ENCODE peak calls at places on chromosome 7, in five cellular contexts. One of them, this sample, is unnamed.

GRCh38 chr7:141915565-141915964 is 634 bp upstream of the OR9A4 start:
- DNase-seq in fibroblast of lung: no peak
- DNase-seq in endothelial cell of umbilical vein: no peak
- DNase-seq in osteoblast: no peak
- DNase-seq in PC-3: peak; percentile 49
- DNase-seq in this sample: peak; percentile 52

GRCh38 chr7:16637279-16637795 is 8.2 kb downstream of the ANKMY2 start:
- DNase-seq in fibroblast of lung: no peak
- DNase-seq in endothelial cell of umbilical vein: no peak
- DNase-seq in osteoblast: no peak
- DNase-seq in PC-3: no peak
- DNase-seq in this sample: no peak

GRCh38 chr7:74480861-74481417 is 27.2 kb downstream of the GTF2IRD1 start:
- DNase-seq in fibroblast of lung: peak; percentile 79
- DNase-seq in endothelial cell of umbilical vein: peak; percentile 66
- DNase-seq in osteoblast: no peak
- DNase-seq in PC-3: no peak
- DNase-seq in this sample: peak; percentile 78

GRCh38 chr7:100516135-100516812 is 22.7 kb upstream of the AGFG2 start:
- DNase-seq in fibroblast of lung: peak; percentile 97
- DNase-seq in endothelial cell of umbilical vein: no peak
- DNase-seq in osteoblast: peak; percentile 89
- DNase-seq in PC-3: no peak
- DNase-seq in this sample: peak; percentile 60

GRCh38 chr7:122305475-122306319 is 1.1 kb upstream of the FEZF1 start:
- DNase-seq in fibroblast of lung: no peak
- DNase-seq in endothelial cell of umbilical vein: no peak
- DNase-seq in osteoblast: peak; percentile 85
- DNase-seq in PC-3: peak; percentile 17
- DNase-seq in this sample: no peak

GRCh38 chr7:1228535-1229333 is 3.9 kb upstream of the UNCX start:
- DNase-seq in fibroblast of lung: no peak
- DNase-seq in endothelial cell of umbilical vein: no peak
- DNase-seq in osteoblast: peak; percentile 57
- DNase-seq in PC-3: no peak
- DNase-seq in this sample: no peak

GRCh38 chr7:106542550-106543220 is 118.3 kb downstream of the CCDC71L start:
- DNase-seq in fibroblast of lung: peak; percentile 86
- DNase-seq in endothelial cell of umbilical vein: peak; percentile 96
- DNase-seq in osteoblast: peak; percentile 78
- DNase-seq in PC-3: peak; percentile 85
- DNase-seq in this sample: peak; percentile 70

GRCh38 chr7:140541513-140542192 is 62.3 kb upstream of the MKRN1 start:
- DNase-seq in fibroblast of lung: peak; percentile 94
- DNase-seq in endothelial cell of umbilical vein: peak; percentile 25
- DNase-seq in osteoblast: peak; percentile 97
- DNase-seq in PC-3: peak; percentile 87
- DNase-seq in this sample: peak; percentile 82

GRCh38 chr7:123719481-123719806 is 29.4 kb downstream of the WASL start:
- DNase-seq in fibroblast of lung: no peak
- DNase-seq in endothelial cell of umbilical vein: no peak
- DNase-seq in osteoblast: no peak
- DNase-seq in PC-3: no peak
- DNase-seq in this sample: no peak

GRCh38 chr7:116258734-116259133 is 48.4 kb downstream of the TES start:
- DNase-seq in fibroblast of lung: peak; percentile 58
- DNase-seq in endothelial cell of umbilical vein: peak; percentile 85
- DNase-seq in osteoblast: no peak
- DNase-seq in PC-3: peak; percentile 78
- DNase-seq in this sample: peak; percentile 58

GRCh38 chr7:16838386-16838785 is 33.6 kb upstream of the AGR2 start:
- DNase-seq in fibroblast of lung: peak; percentile 29
- DNase-seq in endothelial cell of umbilical vein: no peak
- DNase-seq in osteoblast: peak; percentile 72
- DNase-seq in PC-3: no peak
- DNase-seq in this sample: no peak

GRCh38 chr7:98254951-98255610 is 3.0 kb upstream of the TECPR1 start:
- DNase-seq in fibroblast of lung: peak; percentile 39
- DNase-seq in endothelial cell of umbilical vein: no peak
- DNase-seq in osteoblast: peak; percentile 38
- DNase-seq in PC-3: no peak
- DNase-seq in this sample: no peak

GRCh38 chr7:6156734-6157133 is 115.7 kb downstream of the CYTH3 start:
- DNase-seq in fibroblast of lung: no peak
- DNase-seq in endothelial cell of umbilical vein: no peak
- DNase-seq in osteoblast: peak; percentile 74
- DNase-seq in PC-3: no peak
- DNase-seq in this sample: no peak

GRCh38 chr7:42068554-42069280 is 168.3 kb downstream of the GLI3 start:
- DNase-seq in fibroblast of lung: no peak
- DNase-seq in endothelial cell of umbilical vein: no peak
- DNase-seq in osteoblast: no peak
- DNase-seq in PC-3: no peak
- DNase-seq in this sample: no peak

GRCh38 chr7:31043035-31043434 is 9.1 kb upstream of the ADCYAP1R1 start:
- DNase-seq in fibroblast of lung: no peak
- DNase-seq in endothelial cell of umbilical vein: no peak
- DNase-seq in osteoblast: no peak
- DNase-seq in PC-3: no peak
- DNase-seq in this sample: no peak

GRCh38 chr7:41881313-41882130 is 178.6 kb upstream of the INHBA start:
- DNase-seq in fibroblast of lung: peak; percentile 39
- DNase-seq in endothelial cell of umbilical vein: no peak
- DNase-seq in osteoblast: peak; percentile 60
- DNase-seq in PC-3: no peak
- DNase-seq in this sample: no peak

GRCh38 chr7:94228678-94229077 is 166.0 kb upstream of the COL1A2 start:
- DNase-seq in fibroblast of lung: peak; percentile 37
- DNase-seq in endothelial cell of umbilical vein: no peak
- DNase-seq in osteoblast: no peak
- DNase-seq in PC-3: no peak
- DNase-seq in this sample: no peak

GRCh38 chr7:121604627-121605296 is 208.7 kb upstream of the FAM3C start:
- DNase-seq in fibroblast of lung: peak; percentile 30
- DNase-seq in endothelial cell of umbilical vein: no peak
- DNase-seq in osteoblast: peak; percentile 89
- DNase-seq in PC-3: no peak
- DNase-seq in this sample: no peak

GRCh38 chr7:3722396-3722846 is 421.4 kb downstream of the SDK1 start:
- DNase-seq in fibroblast of lung: peak; percentile 29
- DNase-seq in endothelial cell of umbilical vein: no peak
- DNase-seq in osteoblast: no peak
- DNase-seq in PC-3: no peak
- DNase-seq in this sample: no peak

GRCh38 chr7:12674053-12674452 is 13.4 kb upstream of the ARL4A start:
- DNase-seq in fibroblast of lung: no peak
- DNase-seq in endothelial cell of umbilical vein: no peak
- DNase-seq in osteoblast: no peak
- DNase-seq in PC-3: peak; percentile 70
- DNase-seq in this sample: no peak

GRCh38 chr7:77409739-77410545 is 6.2 kb downstream of the GSAP start:
- DNase-seq in fibroblast of lung: peak; percentile 45
- DNase-seq in endothelial cell of umbilical vein: no peak
- DNase-seq in osteoblast: peak; percentile 80
- DNase-seq in PC-3: peak; percentile 81
- DNase-seq in this sample: peak; percentile 95

GRCh38 chr7:66640802-66641525 is 12.3 kb downstream of the KCTD7 start:
- DNase-seq in fibroblast of lung: no peak
- DNase-seq in endothelial cell of umbilical vein: no peak
- DNase-seq in osteoblast: no peak
- DNase-seq in PC-3: no peak
- DNase-seq in this sample: no peak

GRCh38 chr7:77699056-77699455 is 2.8 kb downstream of the RSBN1L start:
- DNase-seq in fibroblast of lung: peak; percentile 49
- DNase-seq in endothelial cell of umbilical vein: peak; percentile 15
- DNase-seq in osteoblast: peak; percentile 34
- DNase-seq in PC-3: no peak
- DNase-seq in this sample: no peak

GRCh38 chr7:93461350-93461749 is 113.2 kb downstream of the CALCR start:
- DNase-seq in fibroblast of lung: no peak
- DNase-seq in endothelial cell of umbilical vein: no peak
- DNase-seq in osteoblast: no peak
- DNase-seq in PC-3: peak; percentile 6
- DNase-seq in this sample: no peak

GRCh38 chr7:18511351-18511750 is 15.8 kb downstream of the HDAC9 start:
- DNase-seq in fibroblast of lung: no peak
- DNase-seq in endothelial cell of umbilical vein: no peak
- DNase-seq in osteoblast: no peak
- DNase-seq in PC-3: no peak
- DNase-seq in this sample: no peak

GRCh38 chr7:87926581-87927461 is 7.2 kb upstream of the ADAM22 start:
- DNase-seq in fibroblast of lung: peak; percentile 74
- DNase-seq in endothelial cell of umbilical vein: no peak
- DNase-seq in osteoblast: no peak
- DNase-seq in PC-3: no peak
- DNase-seq in this sample: peak; percentile 17

GRCh38 chr7:119197872-119198527 is 973.5 kb downstream of the ANKRD7 start:
- DNase-seq in fibroblast of lung: peak; percentile 48
- DNase-seq in endothelial cell of umbilical vein: peak; percentile 12
- DNase-seq in osteoblast: no peak
- DNase-seq in PC-3: peak; percentile 73
- DNase-seq in this sample: no peak

GRCh38 chr7:86939197-86939814 is 120.1 kb downstream of the ELAPOR2 start:
- DNase-seq in fibroblast of lung: peak; percentile 54
- DNase-seq in endothelial cell of umbilical vein: peak; percentile 87
- DNase-seq in osteoblast: no peak
- DNase-seq in PC-3: peak; percentile 87
- DNase-seq in this sample: peak; percentile 55

GRCh38 chr7:127245582-127245981 is 7.2 kb downstream of the GRM8 start:
- DNase-seq in fibroblast of lung: no peak
- DNase-seq in endothelial cell of umbilical vein: no peak
- DNase-seq in osteoblast: no peak
- DNase-seq in PC-3: no peak
- DNase-seq in this sample: no peak

GRCh38 chr7:101488826-101489572 is 126.3 kb downstream of the COL26A1 start:
- DNase-seq in fibroblast of lung: no peak
- DNase-seq in endothelial cell of umbilical vein: no peak
- DNase-seq in osteoblast: no peak
- DNase-seq in PC-3: peak; percentile 63
- DNase-seq in this sample: peak; percentile 62

GRCh38 chr7:91850455-91850854 is 30.0 kb downstream of the MTERF1 start:
- DNase-seq in fibroblast of lung: peak; percentile 81
- DNase-seq in endothelial cell of umbilical vein: no peak
- DNase-seq in osteoblast: no peak
- DNase-seq in PC-3: peak; percentile 94
- DNase-seq in this sample: peak; percentile 86

GRCh38 chr7:82443801-82444219 is 233 bp upstream of the CACNA2D1 start:
- DNase-seq in fibroblast of lung: peak; percentile 93
- DNase-seq in endothelial cell of umbilical vein: peak; percentile 88
- DNase-seq in osteoblast: peak; percentile 98
- DNase-seq in PC-3: peak; percentile 5
- DNase-seq in this sample: no peak

GRCh38 chr7:139041378-139042053 is 5.7 kb upstream of the ZC3HAV1L start:
- DNase-seq in fibroblast of lung: no peak
- DNase-seq in endothelial cell of umbilical vein: no peak
- DNase-seq in osteoblast: no peak
- DNase-seq in PC-3: no peak
- DNase-seq in this sample: no peak
- H3K4me2 ChIP-seq in fibroblast of lung: no peak overlapping the region
- H3K4me2 ChIP-seq in endothelial cell of umbilical vein: no peak overlapping the region
- H3K4me2 ChIP-seq in osteoblast: no peak overlapping the region
- H3K4me2 ChIP-seq in PC-3: no peak overlapping the region
- H3K4me2 ChIP-seq in this sample: no peak overlapping the region

GRCh38 chr7:158819571-158820203 is 9.6 kb downstream of the ESYT2 start:
- DNase-seq in fibroblast of lung: no peak
- DNase-seq in endothelial cell of umbilical vein: no peak
- DNase-seq in osteoblast: no peak
- DNase-seq in PC-3: no peak
- DNase-seq in this sample: no peak
- H3K4me1 ChIP-seq in fibroblast of lung: peaks cover 23% of the 10 kb centered on the region
- H3K4me1 ChIP-seq in endothelial cell of umbilical vein: peaks cover 62% of the 10 kb centered on the region
- H3K4me1 ChIP-seq in osteoblast: peaks cover 75% of the 10 kb centered on the region
- H3K4me1 ChIP-seq in PC-3: peaks cover 59% of the 10 kb centered on the region
- H3K4me1 ChIP-seq in this sample: peaks cover 90% of the 10 kb centered on the region

DNA sequence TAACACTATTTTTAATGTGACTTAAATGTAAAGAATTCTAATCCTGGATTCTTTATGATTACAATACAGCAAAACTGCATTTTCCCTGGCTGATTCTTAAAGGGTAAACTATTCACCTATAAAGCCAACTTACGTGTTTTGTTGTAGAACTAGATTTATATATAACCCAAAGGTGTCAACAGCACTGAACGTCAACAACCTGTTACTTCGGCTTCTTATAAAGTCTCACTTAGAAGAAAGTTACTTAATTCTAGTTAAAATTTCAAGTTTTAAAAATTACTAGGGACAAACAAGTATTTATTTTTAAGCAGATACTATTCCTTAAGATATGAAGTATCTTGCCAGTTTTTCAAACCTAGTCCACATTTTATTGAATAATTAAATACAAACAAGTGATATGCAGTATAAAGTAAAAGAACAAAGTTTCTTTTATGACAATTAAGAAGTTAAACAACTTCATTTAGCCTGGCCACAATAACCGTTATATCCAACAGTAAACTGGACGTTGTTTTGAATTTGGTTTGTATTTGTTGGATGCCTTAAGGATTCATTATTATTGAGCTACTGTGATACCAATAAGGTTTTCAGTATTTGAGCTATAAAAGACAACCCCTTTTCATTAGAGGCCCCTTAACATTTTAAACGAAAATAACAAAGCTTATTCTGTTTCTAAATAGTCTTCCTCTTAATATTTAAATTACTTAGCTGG is 83.2 kb downstream of the SNX10 start:
- DNase-seq in fibroblast of lung: no peak
- DNase-seq in endothelial cell of umbilical vein: peak; percentile 76
- DNase-seq in osteoblast: no peak
- DNase-seq in PC-3: no peak
- DNase-seq in this sample: no peak
- H3K4me3 ChIP-seq in fibroblast of lung: no peak overlapping the region
- H3K4me3 ChIP-seq in endothelial cell of umbilical vein: peak overlapping the region; percentile 70
- H3K4me3 ChIP-seq in osteoblast: no peak overlapping the region
- H3K4me3 ChIP-seq in PC-3: no peak overlapping the region
- H3K4me3 ChIP-seq in this sample: peak overlapping the region; percentile 81

DNA sequence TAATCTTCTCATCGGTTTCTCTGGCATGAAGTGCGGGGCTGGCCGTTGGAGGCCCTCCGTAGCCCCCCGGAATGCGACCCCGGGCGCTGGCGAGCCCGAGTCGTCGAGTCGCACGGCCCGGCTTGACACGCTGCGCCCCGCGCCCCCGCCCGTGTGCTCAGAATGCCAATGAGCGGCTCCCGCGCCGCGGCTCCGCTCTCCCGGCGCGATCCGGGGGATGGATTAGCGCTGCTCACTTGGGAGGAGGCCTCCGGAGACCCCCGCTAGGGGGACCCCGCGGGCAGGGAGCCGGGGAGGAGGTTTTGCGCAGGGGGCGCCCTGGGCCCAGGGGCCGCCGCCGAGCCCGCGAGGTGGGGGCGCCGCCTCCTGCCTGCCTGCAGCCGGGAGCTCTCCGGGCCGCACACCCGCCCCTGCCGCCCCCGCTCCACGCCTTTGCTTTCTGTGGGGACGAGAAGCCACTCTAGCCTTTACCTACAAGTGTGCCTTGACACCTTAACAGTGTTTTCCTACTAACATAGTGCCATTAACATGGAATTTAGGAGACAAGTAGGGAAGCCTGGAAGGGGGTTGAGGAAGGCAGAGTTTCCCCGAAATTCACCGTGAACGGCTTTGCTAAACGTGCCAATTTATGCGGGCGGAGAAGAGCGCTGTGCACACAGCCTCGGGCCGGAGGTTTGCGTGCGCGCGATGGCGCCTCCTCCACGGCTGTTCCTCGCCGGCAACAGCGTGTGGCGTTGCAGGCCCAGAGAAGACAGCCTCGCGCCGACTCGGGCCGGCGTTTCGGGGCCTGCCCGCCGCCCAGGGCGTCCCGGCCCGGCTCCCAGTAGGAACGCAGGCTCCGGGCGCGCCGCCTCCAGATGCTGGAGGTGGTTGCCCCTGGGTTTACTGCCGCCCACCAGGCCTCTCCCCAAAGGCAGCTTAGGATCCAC is 7.1 kb downstream of the SHH start:
- DNase-seq in fibroblast of lung: peak; percentile 74
- DNase-seq in endothelial cell of umbilical vein: peak; percentile 69
- DNase-seq in osteoblast: peak; percentile 99
- DNase-seq in PC-3: peak; percentile 76
- DNase-seq in this sample: no peak
- H3K4me2 ChIP-seq in fibroblast of lung: peak overlapping the region; percentile 77
- H3K4me2 ChIP-seq in endothelial cell of umbilical vein: peak overlapping the region; percentile 79
- H3K4me2 ChIP-seq in osteoblast: peak overlapping the region; percentile 81
- H3K4me2 ChIP-seq in PC-3: peak overlapping the region; percentile 96
- H3K4me2 ChIP-seq in this sample: peak overlapping the region; percentile 71

This sample was measured in PC-9.